ENCODE peak calls at places on chromosome 11, in five cellular contexts. P is hypothalamus; J is AG20443; C is GM23338; X is central memory CD4-positive, alpha-beta T cell. H is an unnamed sample.

GRCh38 chr11:66115638-66116410 is 45.8 kb downstream of the PACS1 start:
- DNase-seq in P (no peak), C (no peak), X (peak), J (no peak), H (peak)

GRCh38 chr11:69091638-69092165 is 43.0 kb downstream of the TPCN2 start:
- DNase-seq in P (no peak), C (no peak), X (no peak), J (no peak), H (no peak)

GRCh38 chr11:44409558-44410236 is 99.8 kb upstream of the ALX4 start:
- DNase-seq in J (no peak), C (no peak), X (no peak), P (no peak), H (no peak)

GRCh38 chr11:105432241-105432995 is 177.5 kb upstream of the GRIA4 start:
- DNase-seq in J (no peak), P (no peak), X (no peak), C (no peak), H (no peak)

GRCh38 chr11:121338536-121338935 is 46.0 kb downstream of the SC5D start:
- DNase-seq in P (no peak), X (no peak), J (no peak), C (no peak), H (no peak)

GRCh38 chr11:29159552-29160465 is 857.0 kb downstream of the KCNA4 start:
- DNase-seq in P (no peak), X (no peak), J (peak), C (peak), H (peak)

GRCh38 chr11:107247189-107247588 is 210.4 kb downstream of the CWF19L2 start:
- DNase-seq in C (no peak), J (no peak), X (no peak), P (no peak), H (no peak)

GRCh38 chr11:30406978-30407762 is 84.3 kb downstream of the ARL14EP start:
- DNase-seq in P (no peak), J (no peak), X (no peak), C (peak), H (peak)

GRCh38 chr11:104705475-104706195 is 192.6 kb downstream of the CASP12 start:
- DNase-seq in J (no peak), C (no peak), P (no peak), X (peak), H (peak)

GRCh38 chr11:103420593-103420992 is 311.4 kb downstream of the DYNC2H1 start:
- DNase-seq in J (no peak), C (no peak), X (no peak), P (no peak), H (no peak)

GRCh38 chr11:61290905-61291690 is 4.0 kb downstream of the VWCE start:
- DNase-seq in C (peak), P (no peak), J (no peak), X (no peak), H (no peak)

GRCh38 chr11:123434262-123434661 is 4.2 kb downstream of the GRAMD1B start:
- DNase-seq in C (peak), X (peak), P (no peak), J (no peak), H (no peak)

GRCh38 chr11:126363706-126364245 is 8.3 kb downstream of the ST3GAL4 start:
- DNase-seq in P (no peak), J (no peak), X (no peak), C (no peak), H (no peak)

GRCh38 chr11:71086687-71087258 is 165.6 kb downstream of the SHANK2 start:
- DNase-seq in C (peak), J (peak), X (no peak), P (no peak), H (peak)

GRCh38 chr11:93871521-93871920 is 21.1 kb upstream of the VSTM5 start:
- DNase-seq in J (no peak), C (no peak), X (no peak), P (no peak), H (no peak)

GRCh38 chr11:34632105-34632780 is 11.3 kb downstream of the EHF start:
- DNase-seq in X (no peak), C (no peak), J (peak), P (no peak), H (peak)

GRCh38 chr11:69983571-69983877 is 94.6 kb upstream of the ANO1 start:
- DNase-seq in X (no peak), C (no peak), J (no peak), P (no peak), H (no peak)

GRCh38 chr11:72735495-72736027 is 16.6 kb downstream of the ARAP1 start:
- DNase-seq in X (no peak), J (no peak), P (no peak), C (peak), H (peak)

GRCh38 chr11:37449146-37449545 is 851.1 kb upstream of the RAG2 start:
- DNase-seq in X (no peak), P (no peak), C (peak), J (no peak), H (peak)

GRCh38 chr11:117823294-117823940 is 1.1 kb downstream of the FXYD2 start:
- DNase-seq in X (peak), P (no peak), J (no peak), C (no peak), H (peak)

GRCh38 chr11:25943777-25944661 is 387.9 kb upstream of the ANO3 start:
- DNase-seq in X (no peak), P (no peak), J (no peak), C (no peak), H (no peak)

GRCh38 chr11:118145285-118146227 is 7.1 kb downstream of the SCN4B start:
- DNase-seq in P (no peak), J (peak), X (peak), C (peak), H (peak)